ENCODE peak calls at places on chromosomes 16 and 17, in five cellular contexts. O, B, U, K and N are unnamed samples. For H3K36me3, the result is how much of the 10 kb centered on the place peaks cover.

GRCh38 chr17:12591336-12591735 is 74.4 kb upstream of the MYOCD start:
- DNase-seq in U (no peak), K (no peak), B (peak), O (no peak), N (peak)

GRCh38 chr17:72119963-72120877 is 600 bp upstream of the SOX9 start:
- DNase-seq in O (peak), B (peak), U (no peak), K (peak), N (no peak)

GRCh38 chr17:64262125-64262421 is 987 bp downstream of the TEX2 start:
- DNase-seq in O (no peak), U (no peak), B (no peak), K (no peak), N (no peak)

GRCh38 chr17:18990331-18990730 is 14.2 kb downstream of the FAM83G start:
- DNase-seq in K (no peak), O (no peak), U (no peak), B (no peak), N (no peak)

GRCh38 chr16:30110661-30111060 is 2.7 kb downstream of the GDPD3 start:
- DNase-seq in U (no peak), B (no peak), K (no peak), O (no peak), N (no peak)

GRCh38 chr17:31484821-31485220 is 93.3 kb downstream of the RAB11FIP4 start:
- DNase-seq in O (no peak), U (no peak), B (no peak), K (no peak), N (no peak)

GRCh38 chr17:30969989-30970680 is 704 bp upstream of the RNF135 start:
- DNase-seq in O (peak), K (peak), B (peak), U (no peak), N (no peak)

GRCh38 chr16:87582221-87582965 is 19.9 kb upstream of the JPH3 start:
- DNase-seq in B (peak), K (peak), O (no peak), U (no peak), N (no peak)

GRCh38 chr16:57041182-57042156 is 50.9 kb upstream of the CPNE2 start:
- DNase-seq in U (peak), K (no peak), B (no peak), O (no peak), N (no peak)

GRCh38 chr17:200604-200985 is 19.1 kb upstream of the DOC2B start:
- DNase-seq in U (no peak), O (no peak), K (no peak), B (no peak), N (no peak)

GRCh38 chr17:62076864-62077788 is 12.0 kb upstream of the MED13 start:
- DNase-seq in B (no peak), U (no peak), O (no peak), K (no peak), N (no peak)

GRCh38 chr17:9905902-9906301 is 831 bp upstream of the RCVRN start:
- DNase-seq in B (peak), O (peak), U (no peak), K (no peak), N (no peak)

GRCh38 chr16:63289834-63290460 is 1253.7 kb upstream of the CDH8 start:
- DNase-seq in K (no peak), U (no peak), O (peak), B (peak), N (no peak)

GRCh38 chr16:19524356-19524865 is 669 bp downstream of the CCP110 start:
- DNase-seq in B (peak), K (no peak), O (no peak), U (no peak), N (no peak)

GRCh38 chr17:28878981-28879380 is 18.6 kb downstream of the FLOT2 start:
- DNase-seq in U (no peak), B (peak), K (peak), O (peak), N (no peak)
- TF ChIP-seq CTCF in U (peak), B (peak), K (peak), O (peak), N (peak)

GRCh38 chr17:48483471-48484131 is 47.2 kb downstream of the HOXB1 start:
- DNase-seq in O (peak), K (peak), B (peak), U (no peak), N (peak)
- H3K4me3 ChIP-seq in O (no peak), K (peak), B (no peak), U (no peak), N (no peak)

GRCh38 chr16:16076400-16076901 is 127.0 kb downstream of the ABCC1 start:
- DNase-seq in B (peak), U (no peak), K (no peak), O (no peak), N (no peak)

GRCh38 chr16:16075463-16076399 is 126.3 kb downstream of the ABCC1 start:
- DNase-seq in B (no peak), O (no peak), K (no peak), U (no peak), N (no peak)

GRCh38 chr16:16067127-16067526 is 117.7 kb downstream of the ABCC1 start:
- DNase-seq in B (no peak), U (no peak), O (no peak), K (peak), N (no peak)

GRCh38 chr16:16073884-16074781 is 124.7 kb downstream of the ABCC1 start:
- DNase-seq in B (peak), U (no peak), K (peak), O (peak), N (peak)

DNA sequence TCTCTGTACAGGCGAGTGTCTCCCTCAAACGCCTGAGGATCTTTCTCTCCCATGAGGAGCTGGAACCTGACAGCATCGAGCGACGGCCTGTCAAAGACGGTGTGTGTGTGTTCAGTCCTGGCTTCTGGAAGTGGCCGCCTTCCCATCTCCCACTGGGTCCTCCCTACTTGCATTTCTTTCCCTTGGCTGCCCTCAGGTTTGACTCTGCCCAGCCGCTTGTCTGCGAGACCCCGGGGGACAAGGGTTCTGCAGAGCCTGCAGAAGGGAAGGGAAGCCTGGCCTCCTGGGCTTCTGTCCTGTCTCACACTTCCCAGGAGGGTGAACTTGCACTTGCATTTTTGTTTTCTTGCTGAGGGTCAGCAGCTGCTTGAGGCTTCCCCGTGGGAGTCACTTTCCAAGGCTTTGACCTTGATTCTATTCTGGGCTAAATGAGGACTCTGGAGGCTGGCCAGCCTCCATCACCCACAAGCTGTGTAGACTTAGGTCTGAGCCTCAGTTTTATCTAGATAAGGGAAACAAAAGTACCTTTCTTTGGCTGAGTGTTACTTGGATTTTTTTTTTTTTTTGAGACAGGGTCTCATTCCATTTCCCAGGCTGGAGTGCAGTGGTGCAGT is 122.3 kb downstream of the ABCC1 start:
- DNase-seq in U (no peak), O (no peak), K (peak), B (no peak), N (no peak)
- H3K36me3 ChIP-seq in U (under half), O (under half), K (under half), B (under half), N (under half)

DNA sequence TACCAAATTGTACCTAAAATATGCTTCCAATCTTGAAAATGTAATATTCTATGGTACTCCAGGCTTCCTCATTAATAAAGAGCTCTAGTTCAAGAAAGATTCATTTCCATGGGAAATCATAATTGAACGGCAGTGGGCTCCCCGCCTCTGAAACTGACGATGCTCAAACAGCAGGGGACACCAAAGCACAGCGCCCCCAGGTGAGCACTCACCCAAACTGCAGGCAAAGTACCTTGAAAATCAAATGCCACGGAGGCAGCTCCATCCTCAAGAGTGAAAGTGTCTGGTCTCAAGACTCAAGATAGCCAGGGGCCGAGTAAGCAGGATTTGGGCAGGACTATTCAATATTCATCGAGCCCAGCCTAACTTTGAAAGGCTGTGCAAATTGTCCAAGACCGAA is 217.4 kb upstream of the TNRC6C start:
- DNase-seq in U (no peak), K (no peak), B (peak), O (no peak), N (no peak)
- TF ChIP-seq CTCF in U (peak), K (peak), B (peak), O (peak), N (peak)

GRCh38 chr17:7045492-7046126 is 1.7 kb upstream of the SLC16A11 start:
- DNase-seq in O (peak), K (peak), B (peak), U (peak), N (peak)
- H3K4me3 ChIP-seq in O (no peak), K (no peak), B (peak), U (no peak), N (no peak)

GRCh38 chr16:3469736-3470135 is 25.6 kb downstream of the C16orf90 start:
- DNase-seq in K (no peak), B (no peak), O (no peak), U (no peak), N (no peak)

GRCh38 chr16:3468501-3468900 is 25.0 kb downstream of the NAA60 start:
- DNase-seq in B (no peak), K (no peak), O (no peak), U (no peak), N (no peak)

GRCh38 chr16:3467182-3467581 is 23.7 kb downstream of the NAA60 start:
- DNase-seq in O (no peak), K (no peak), B (no peak), U (no peak), N (no peak)

GRCh38 chr16:3465911-3466584 is 22.6 kb downstream of the NAA60 start:
- DNase-seq in K (no peak), O (no peak), U (no peak), B (no peak), N (no peak)

GRCh38 chr16:3467920-3468319 is 24.4 kb downstream of the NAA60 start:
- DNase-seq in U (no peak), O (no peak), B (peak), K (peak), N (no peak)
- H3K36me3 ChIP-seq in U (under half), O (under half), B (under half), K (under half), N (under half)